ENCODE peak calls at places on chromosome 18, in nine cellular contexts. L is central memory CD4-positive, alpha-beta T cell; H is EL; B is osteoblast; S is NCI-H2081 treated with DMSO at 0.1 percent for 48 hours; C is astrocyte of the spinal cord; V is foreskin keratinocyte; G is myocyte; T is H4. R is an unnamed sample.

GRCh38 chr18:48771641-48772380 is 179.0 kb downstream of the SMAD7 start:
- DNase-seq in L (no peak), H (no peak), B (no peak), S (no peak), C (no peak), V (peak; percentile 17), G (no peak), T (no peak), R (no peak)

GRCh38 chr18:4544131-4544530 is 89.0 kb upstream of the DLGAP1 start:
- DNase-seq in L (no peak), H (no peak), B (no peak), S (no peak), C (peak; percentile 3), V (no peak), G (no peak), T (peak; percentile 68), R (no peak)

GRCh38 chr18:48728204-48728833 is 189.5 kb downstream of the CTIF start:
- DNase-seq in L (no peak), H (peak; percentile 99), B (peak; percentile 96), S (no peak), C (peak; percentile 99), V (peak; percentile 79), G (peak; percentile 91), T (peak; percentile 87), R (no peak)

GRCh38 chr18:57775937-57776336 is 27.2 kb downstream of the ATP8B1 start:
- DNase-seq in L (no peak), H (peak; percentile 33), B (no peak), S (no peak), C (peak; percentile 48), V (peak; percentile 94), G (no peak), T (no peak), R (no peak)

GRCh38 chr18:524496-524895 is 24.0 kb upstream of the COLEC12 start:
- DNase-seq in L (no peak), H (peak; percentile 73), B (peak; percentile 37), S (no peak), C (peak; percentile 75), V (no peak), G (peak; percentile 32), T (no peak), R (no peak)

GRCh38 chr18:29383311-29384273 is 1206.7 kb upstream of the CDH2 start:
- DNase-seq in L (no peak), H (peak; percentile 15), B (no peak), S (no peak), C (peak; percentile 72), V (peak; percentile 18), G (peak; percentile 64), T (peak; percentile 21), R (no peak)

GRCh38 chr18:52326001-52326400 is 14.0 kb upstream of the DCC start:
- DNase-seq in L (no peak), H (no peak), B (no peak), S (no peak), C (peak; percentile 61), V (peak; percentile 21), G (no peak), T (no peak), R (no peak)

GRCh38 chr18:77341527-77341926 is 91.9 kb downstream of the GALR1 start:
- DNase-seq in L (no peak), H (no peak), B (no peak), S (no peak), C (no peak), V (no peak), G (no peak), T (no peak), R (no peak)

GRCh38 chr18:50709215-50709614 is 110.6 kb downstream of the MRO start:
- DNase-seq in L (no peak), H (no peak), B (no peak), S (no peak), C (no peak), V (no peak), G (no peak), T (no peak), R (no peak)

GRCh38 chr18:61637319-61637718 is 255.5 kb downstream of the RNF152 start:
- DNase-seq in L (no peak), H (no peak), B (no peak), S (no peak), C (no peak), V (no peak), G (no peak), T (no peak), R (no peak)

GRCh38 chr18:51278045-51278649 is 80.7 kb upstream of the MEX3C start:
- DNase-seq in L (no peak), H (peak; percentile 19), B (no peak), S (no peak), C (peak; percentile 8), V (peak; percentile 42), G (peak; percentile 6), T (peak; percentile 41), R (peak; percentile 21)

GRCh38 chr18:79477711-79478483 is 82.2 kb downstream of the NFATC1 start:
- DNase-seq in L (no peak), H (no peak), B (peak; percentile 60), S (no peak), C (no peak), V (no peak), G (no peak), T (no peak), R (no peak)